ENCODE peak calls at places on chromosomes 5 and 9, in five cellular contexts. C is lower lobe of right lung; S is IMR-90; H is CD8-positive, alpha-beta T cell; Q is stomach. Y is an unnamed sample.

GRCh38 chr5:82174128-82174918 is 103.8 kb downstream of the RPS23 start:
- DNase-seq in H (peak), C (peak), S (peak), Q (peak), Y (peak)

GRCh38 chr5:89613222-89613956 is 730.4 kb upstream of the MEF2C start:
- DNase-seq in H (no peak), Q (no peak), C (no peak), S (no peak), Y (no peak)

GRCh38 chr5:80961376-80962281 is 1.5 kb downstream of the RASGRF2 start:
- DNase-seq in Q (no peak), H (no peak), S (peak), C (no peak), Y (peak)

GRCh38 chr5:43019293-43019614 is 20.9 kb downstream of the ANXA2R start:
- DNase-seq in C (no peak), Q (no peak), S (no peak), H (no peak), Y (peak)

GRCh38 chr9:36891341-36891811 is 142.7 kb downstream of the PAX5 start:
- DNase-seq in C (no peak), S (no peak), H (no peak), Q (no peak), Y (no peak)

GRCh38 chr9:79662553-79662956 is 90.8 kb downstream of the TLE4 start:
- DNase-seq in C (no peak), S (no peak), H (no peak), Q (no peak), Y (peak)

GRCh38 chr9:37127018-37127417 is 6.6 kb downstream of the ZCCHC7 start:
- DNase-seq in Q (no peak), C (no peak), S (no peak), H (no peak), Y (no peak)

GRCh38 chr5:1006656-1007071 is 1.9 kb upstream of the NKD2 start:
- DNase-seq in Q (peak), H (no peak), C (peak), S (no peak), Y (no peak)

GRCh38 chr5:78672154-78672553 is 23.6 kb upstream of the LHFPL2 start:
- DNase-seq in Q (no peak), H (no peak), C (no peak), S (no peak), Y (no peak)

GRCh38 chr5:163766936-163767670 is 261.7 kb downstream of the MAT2B start:
- DNase-seq in C (no peak), H (no peak), Q (no peak), S (no peak), Y (no peak)

GRCh38 chr9:99433555-99433954 is 211.5 kb downstream of the SEC61B start:
- DNase-seq in H (no peak), S (peak), C (peak), Q (no peak), Y (peak)

GRCh38 chr5:178526796-178527457 is 63.3 kb downstream of the COL23A1 start:
- DNase-seq in Q (no peak), S (no peak), C (no peak), H (no peak), Y (peak)

GRCh38 chr9:77092536-77092935 is 73.1 kb downstream of the FOXB2 start:
- DNase-seq in S (no peak), H (no peak), Q (no peak), C (no peak), Y (peak)

GRCh38 chr9:138105561-138106505 is 228.3 kb downstream of the CACNA1B start:
- DNase-seq in Q (no peak), H (no peak), C (no peak), S (no peak), Y (no peak)

GRCh38 chr5:1274471-1274870 is 20.4 kb downstream of the TERT start:
- DNase-seq in S (no peak), H (no peak), Q (no peak), C (no peak), Y (no peak)

GRCh38 chr5:1183424-1184162 is 17.8 kb upstream of the SLC6A19 start:
- DNase-seq in Q (no peak), C (peak), H (no peak), S (no peak), Y (no peak)

GRCh38 chr5:144141581-144141980 is 28.9 kb downstream of the YIPF5 start:
- DNase-seq in C (no peak), Q (no peak), S (no peak), H (no peak), Y (no peak)

GRCh38 chr9:76023715-76024195 is 133.3 kb downstream of the PCSK5 start:
- DNase-seq in C (no peak), H (peak), S (no peak), Q (no peak), Y (peak)

GRCh38 chr5:105506692-105507277 is 1944.2 kb upstream of the NUDT12 start:
- DNase-seq in H (no peak), C (no peak), S (peak), Q (no peak), Y (peak)

GRCh38 chr9:36716496-36716895 is 143.8 kb downstream of the MELK start:
- DNase-seq in C (no peak), H (no peak), S (peak), Q (no peak), Y (no peak)

GRCh38 chr5:120108586-120109254 is 355.4 kb upstream of the PRR16 start:
- DNase-seq in H (no peak), C (no peak), S (peak), Q (no peak), Y (no peak)

GRCh38 chr5:143440448-143441102 is 37.1 kb upstream of the NR3C1 start:
- DNase-seq in Q (no peak), C (no peak), S (no peak), H (no peak), Y (no peak)

GRCh38 chr9:105176194-105176593 is 68.3 kb upstream of the SLC44A1 start:
- DNase-seq in Q (no peak), H (no peak), S (no peak), C (no peak), Y (no peak)

GRCh38 chr9:36874921-36875320 is 159.1 kb downstream of the PAX5 start:
- DNase-seq in C (no peak), Q (no peak), H (no peak), S (peak), Y (no peak)

GRCh38 chr5:172499287-172499686 is 45.0 kb upstream of the SH3PXD2B start:
- DNase-seq in C (no peak), S (no peak), Q (no peak), H (no peak), Y (no peak)

GRCh38 chr5:169161022-169161680 is 139.8 kb downstream of the SLIT3 start:
- DNase-seq in C (no peak), S (peak), Q (no peak), H (no peak), Y (peak)

GRCh38 chr5:132674671-132675506 is 1.1 kb downstream of the IL4 start:
- DNase-seq in S (peak), Q (no peak), C (no peak), H (no peak), Y (peak)

GRCh38 chr5:131899686-131900085 is 45.8 kb downstream of the MEIKIN start:
- DNase-seq in C (no peak), Q (no peak), S (peak), H (no peak), Y (no peak)

GRCh38 chr9:3525836-3526165 is at the start of gene RFX3:
- DNase-seq in Q (peak), H (peak), S (peak), C (peak), Y (peak)

GRCh38 chr5:152568101-152568500 is 163.0 kb upstream of the NMUR2 start:
- DNase-seq in Q (no peak), H (no peak), S (no peak), C (no peak), Y (no peak)

GRCh38 chr5:108167174-108167573 is 214.7 kb downstream of the FBXL17 start:
- DNase-seq in C (no peak), Q (no peak), S (no peak), H (no peak), Y (no peak)

GRCh38 chr9:129278391-129279237 is 100.6 kb upstream of the IER5L start:
- DNase-seq in C (peak), S (no peak), Q (peak), H (no peak), Y (peak)

GRCh38 chr5:24850911-24851310 is 206.1 kb upstream of the CDH10 start:
- DNase-seq in S (no peak), Q (no peak), H (no peak), C (no peak), Y (no peak)

GRCh38 chr5:89380635-89381034 is 497.7 kb upstream of the MEF2C start:
- DNase-seq in S (no peak), Q (no peak), H (no peak), C (no peak), Y (no peak)

GRCh38 chr9:128771094-128771721 is 519 bp downstream of the ZER1 start:
- DNase-seq in C (no peak), Q (no peak), H (no peak), S (peak), Y (no peak)

GRCh38 chr9:137977572-137978261 is 100.1 kb downstream of the CACNA1B start:
- DNase-seq in S (no peak), H (no peak), Q (peak), C (peak), Y (no peak)

GRCh38 chr9:118455781-118456180 is 751.6 kb downstream of the TLR4 start:
- DNase-seq in C (no peak), Q (no peak), S (no peak), H (no peak), Y (peak)

GRCh38 chr5:91381134-91381773 is 1.9 kb downstream of the ARRDC3 start:
- DNase-seq in H (no peak), C (no peak), Q (no peak), S (no peak), Y (no peak)

GRCh38 chr9:12775963-12776774 is 1.3 kb downstream of the LURAP1L start:
- DNase-seq in S (peak), H (no peak), Q (peak), C (peak), Y (peak)

GRCh38 chr9:12775373-12775962 is 648 bp downstream of the LURAP1L start:
- DNase-seq in C (peak), Q (no peak), H (no peak), S (no peak), Y (peak)

GRCh38 chr9:12776775-12777055 is 1.9 kb downstream of the LURAP1L start:
- DNase-seq in S (peak), Q (no peak), H (no peak), C (no peak), Y (no peak)

GRCh38 chr9:12777149-12778010 is 2.6 kb downstream of the LURAP1L start:
- DNase-seq in S (no peak), H (no peak), C (no peak), Q (no peak), Y (no peak)

GRCh38 chr9:12778389-12778788 is 3.6 kb downstream of the LURAP1L start:
- DNase-seq in S (no peak), Q (no peak), H (no peak), C (no peak), Y (no peak)
- H3K4me3 ChIP-seq in S (no peak), Q (peak), H (no peak), C (peak), Y (no peak)

GRCh38 chr5:98768160-98769005 is 5.1 kb upstream of the RGMB start:
- DNase-seq in Q (peak), C (peak), H (no peak), S (peak), Y (peak)
- TF ChIP-seq CTCF in Q (peak), C (peak), H (peak), S (peak), Y (peak)

GRCh38 chr5:176646049-176646706 is 1.1 kb upstream of the TSPAN17 start:
- DNase-seq in Q (no peak), C (no peak), H (no peak), S (no peak), Y (no peak)
- H3K4me3 ChIP-seq in Q (peak), C (peak), H (peak), S (no peak), Y (no peak)

GRCh38 chr5:155260798-155261197 is 247.2 kb downstream of the KIF4B start:
- DNase-seq in H (no peak), C (no peak), S (no peak), Q (no peak), Y (no peak)
- TF ChIP-seq CTCF in H (no peak), C (no peak), S (no peak), Q (no peak), Y (no peak)

GRCh38 chr5:38556599-38557308 is at the start of gene LIFR:
- DNase-seq in Q (peak), H (no peak), S (peak), C (peak), Y (peak)
- H3K4me3 ChIP-seq in Q (peak), H (peak), S (peak), C (peak), Y (peak)

DNA sequence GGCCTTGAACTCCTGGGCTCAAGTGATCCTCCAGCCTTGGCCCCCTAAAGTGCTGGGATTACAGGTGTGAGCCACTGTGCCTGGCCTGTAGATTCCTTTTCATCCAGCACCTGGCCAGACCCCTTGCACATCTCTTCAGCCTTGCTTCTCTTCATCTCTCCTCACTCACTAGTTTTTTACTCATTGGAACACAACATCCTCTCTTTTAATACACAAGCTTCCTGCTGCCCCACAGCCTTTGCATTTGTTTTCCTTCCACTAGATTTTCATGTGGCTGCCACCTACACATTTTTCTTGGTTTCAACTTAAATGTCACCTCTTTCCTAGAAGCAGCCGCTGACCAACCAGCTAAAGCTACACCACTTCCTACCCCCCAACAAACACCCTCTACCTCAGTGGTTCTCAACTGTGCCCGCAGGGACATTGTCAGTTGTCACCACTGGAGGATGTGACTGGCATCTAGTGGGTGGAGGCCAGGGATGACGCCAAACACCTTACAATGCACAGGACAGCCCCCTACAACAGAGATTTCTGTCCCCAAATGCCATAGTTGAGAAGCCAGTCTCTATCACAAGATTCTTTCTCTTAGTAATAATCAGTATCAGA is 33.7 kb downstream of the HAVCR1 start:
- DNase-seq in C (no peak), Q (peak), S (no peak), H (peak), Y (no peak)
- TF ChIP-seq CTCF in C (no peak), Q (no peak), S (no peak), H (no peak), Y (no peak)

GRCh38 chr9:69173497-69173890 is 583 bp upstream of the TJP2 start:
- DNase-seq in Q (no peak), H (no peak), S (no peak), C (no peak), Y (no peak)
- H3K4me3 ChIP-seq in Q (peak), H (peak), S (peak), C (peak), Y (peak)

DNA sequence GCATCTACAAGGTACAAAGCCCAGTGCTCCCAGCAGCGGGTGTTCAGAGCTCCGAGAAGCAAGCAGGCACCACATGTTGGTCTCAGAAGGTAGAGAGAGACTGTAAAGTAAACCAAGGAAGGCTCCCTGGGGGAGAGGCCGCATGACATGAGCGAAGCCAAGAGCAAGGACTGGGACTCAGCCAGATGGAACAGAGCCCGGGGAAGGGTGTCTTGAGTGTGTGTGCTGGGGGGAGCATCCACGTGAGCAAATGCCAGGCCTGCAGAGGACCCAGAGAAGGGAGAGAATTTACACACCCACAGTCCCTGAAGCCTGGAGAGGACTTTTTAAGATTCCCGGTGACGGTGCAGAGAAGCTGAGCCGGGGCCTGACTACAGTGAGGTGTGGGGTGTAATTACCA is 15.2 kb upstream of the KCNIP1 start:
- DNase-seq in S (no peak), H (no peak), C (no peak), Q (no peak), Y (no peak)
- TF ChIP-seq CTCF in S (no peak), H (no peak), C (no peak), Q (no peak), Y (no peak)

GRCh38 chr5:36055984-36056383 is 10.7 kb downstream of the UGT3A2 start:
- DNase-seq in H (no peak), S (no peak), Q (no peak), C (no peak), Y (no peak)

GRCh38 chr5:36066001-36066539 is 612 bp downstream of the UGT3A2 start:
- DNase-seq in Q (no peak), C (no peak), H (no peak), S (no peak), Y (no peak)

GRCh38 chr5:36058776-36059175 is 7.9 kb downstream of the UGT3A2 start:
- DNase-seq in Q (no peak), C (no peak), H (no peak), S (no peak), Y (no peak)

GRCh38 chr5:36059571-36060515 is 6.8 kb downstream of the UGT3A2 start:
- DNase-seq in C (no peak), S (no peak), H (no peak), Q (no peak), Y (no peak)

GRCh38 chr5:36060516-36060885 is 6.2 kb downstream of the UGT3A2 start:
- DNase-seq in Q (no peak), S (no peak), H (no peak), C (no peak), Y (no peak)
- H3K4me3 ChIP-seq in Q (no peak), S (no peak), H (no peak), C (no peak), Y (no peak)